ENCODE peak calls at places on chromosomes 12 and 14, in eight cellular contexts. One of them, this sample, is unnamed.

GRCh38 chr14:24053548-24054323 is 1.9 kb downstream of the CARMIL3 start:
- DNase-seq in SK-MEL-5: no peak
- DNase-seq in tibial artery: peak
- DNase-seq in naive thymus-derived CD4-positive, alpha-beta T cell: no peak
- DNase-seq in globus pallidus: no peak
- DNase-seq in fibroblast of the aortic adventitia: no peak
- DNase-seq in neural progenitor cell: no peak
- DNase-seq in activated naive CD4-positive, alpha-beta T cell: no peak
- DNase-seq in this sample: no peak

GRCh38 chr14:54146601-54147000 is 190.0 kb upstream of the BMP4 start:
- DNase-seq in fibroblast of the aortic adventitia: no peak
- DNase-seq in naive thymus-derived CD4-positive, alpha-beta T cell: no peak
- DNase-seq in neural progenitor cell: no peak
- DNase-seq in activated naive CD4-positive, alpha-beta T cell: no peak
- DNase-seq in tibial artery: no peak
- DNase-seq in globus pallidus: no peak
- DNase-seq in SK-MEL-5: no peak
- DNase-seq in this sample: no peak

GRCh38 chr14:76918176-76918750 is 92.1 kb downstream of the LRRC74A start:
- DNase-seq in naive thymus-derived CD4-positive, alpha-beta T cell: no peak
- DNase-seq in activated naive CD4-positive, alpha-beta T cell: no peak
- DNase-seq in neural progenitor cell: no peak
- DNase-seq in fibroblast of the aortic adventitia: peak
- DNase-seq in globus pallidus: peak
- DNase-seq in SK-MEL-5: no peak
- DNase-seq in tibial artery: peak
- DNase-seq in this sample: no peak

GRCh38 chr12:5441497-5442236 is 9.8 kb downstream of the NTF3 start:
- DNase-seq in tibial artery: no peak
- DNase-seq in naive thymus-derived CD4-positive, alpha-beta T cell: no peak
- DNase-seq in activated naive CD4-positive, alpha-beta T cell: no peak
- DNase-seq in SK-MEL-5: no peak
- DNase-seq in globus pallidus: no peak
- DNase-seq in fibroblast of the aortic adventitia: peak
- DNase-seq in neural progenitor cell: peak
- DNase-seq in this sample: no peak

GRCh38 chr14:64591809-64592208 is 42.0 kb downstream of the PPP1R36 start:
- DNase-seq in activated naive CD4-positive, alpha-beta T cell: no peak
- DNase-seq in tibial artery: no peak
- DNase-seq in SK-MEL-5: no peak
- DNase-seq in fibroblast of the aortic adventitia: no peak
- DNase-seq in globus pallidus: no peak
- DNase-seq in neural progenitor cell: no peak
- DNase-seq in naive thymus-derived CD4-positive, alpha-beta T cell: no peak
- DNase-seq in this sample: no peak

GRCh38 chr12:47867496-47867941 is 37.3 kb downstream of the VDR start:
- DNase-seq in globus pallidus: no peak
- DNase-seq in activated naive CD4-positive, alpha-beta T cell: no peak
- DNase-seq in fibroblast of the aortic adventitia: peak
- DNase-seq in SK-MEL-5: no peak
- DNase-seq in tibial artery: no peak
- DNase-seq in naive thymus-derived CD4-positive, alpha-beta T cell: no peak
- DNase-seq in neural progenitor cell: no peak
- DNase-seq in this sample: no peak

GRCh38 chr14:66782853-66783252 is 274.9 kb downstream of the GPHN start:
- DNase-seq in neural progenitor cell: no peak
- DNase-seq in globus pallidus: no peak
- DNase-seq in tibial artery: no peak
- DNase-seq in fibroblast of the aortic adventitia: no peak
- DNase-seq in naive thymus-derived CD4-positive, alpha-beta T cell: no peak
- DNase-seq in SK-MEL-5: no peak
- DNase-seq in activated naive CD4-positive, alpha-beta T cell: no peak
- DNase-seq in this sample: no peak

GRCh38 chr14:57533214-57533613 is 39.6 kb upstream of the CCDC198 start:
- DNase-seq in globus pallidus: no peak
- DNase-seq in neural progenitor cell: peak
- DNase-seq in tibial artery: no peak
- DNase-seq in naive thymus-derived CD4-positive, alpha-beta T cell: no peak
- DNase-seq in fibroblast of the aortic adventitia: peak
- DNase-seq in activated naive CD4-positive, alpha-beta T cell: no peak
- DNase-seq in SK-MEL-5: peak
- DNase-seq in this sample: no peak

GRCh38 chr12:28378749-28379148 is 188.5 kb downstream of the CCDC91 start:
- DNase-seq in activated naive CD4-positive, alpha-beta T cell: no peak
- DNase-seq in globus pallidus: no peak
- DNase-seq in tibial artery: no peak
- DNase-seq in fibroblast of the aortic adventitia: peak
- DNase-seq in naive thymus-derived CD4-positive, alpha-beta T cell: no peak
- DNase-seq in neural progenitor cell: no peak
- DNase-seq in SK-MEL-5: no peak
- DNase-seq in this sample: no peak

GRCh38 chr14:88605594-88605993 is 42.8 kb downstream of the ZC3H14 start:
- DNase-seq in SK-MEL-5: no peak
- DNase-seq in neural progenitor cell: no peak
- DNase-seq in naive thymus-derived CD4-positive, alpha-beta T cell: no peak
- DNase-seq in tibial artery: no peak
- DNase-seq in activated naive CD4-positive, alpha-beta T cell: no peak
- DNase-seq in fibroblast of the aortic adventitia: no peak
- DNase-seq in globus pallidus: no peak
- DNase-seq in this sample: no peak

GRCh38 chr14:102966681-102967505 is 44.4 kb downstream of the AMN start:
- DNase-seq in naive thymus-derived CD4-positive, alpha-beta T cell: no peak
- DNase-seq in neural progenitor cell: no peak
- DNase-seq in activated naive CD4-positive, alpha-beta T cell: no peak
- DNase-seq in tibial artery: no peak
- DNase-seq in SK-MEL-5: no peak
- DNase-seq in fibroblast of the aortic adventitia: no peak
- DNase-seq in globus pallidus: no peak
- DNase-seq in this sample: peak

GRCh38 chr12:3753549-3754284 is 808 bp upstream of the CRACR2A start:
- DNase-seq in globus pallidus: no peak
- DNase-seq in neural progenitor cell: no peak
- DNase-seq in SK-MEL-5: no peak
- DNase-seq in naive thymus-derived CD4-positive, alpha-beta T cell: no peak
- DNase-seq in activated naive CD4-positive, alpha-beta T cell: no peak
- DNase-seq in fibroblast of the aortic adventitia: peak
- DNase-seq in tibial artery: no peak
- DNase-seq in this sample: no peak

GRCh38 chr14:25836647-25837046 is 761.2 kb downstream of the NOVA1 start:
- DNase-seq in activated naive CD4-positive, alpha-beta T cell: no peak
- DNase-seq in globus pallidus: no peak
- DNase-seq in naive thymus-derived CD4-positive, alpha-beta T cell: no peak
- DNase-seq in tibial artery: no peak
- DNase-seq in neural progenitor cell: no peak
- DNase-seq in fibroblast of the aortic adventitia: no peak
- DNase-seq in SK-MEL-5: no peak
- DNase-seq in this sample: no peak

GRCh38 chr14:68497016-68497415 is 295.9 kb downstream of the ZFP36L1 start:
- DNase-seq in fibroblast of the aortic adventitia: peak
- DNase-seq in tibial artery: no peak
- DNase-seq in globus pallidus: no peak
- DNase-seq in SK-MEL-5: no peak
- DNase-seq in activated naive CD4-positive, alpha-beta T cell: no peak
- DNase-seq in naive thymus-derived CD4-positive, alpha-beta T cell: no peak
- DNase-seq in neural progenitor cell: no peak
- DNase-seq in this sample: no peak

GRCh38 chr12:114636723-114637480 is 47.1 kb downstream of the TBX3 start:
- DNase-seq in SK-MEL-5: peak
- DNase-seq in fibroblast of the aortic adventitia: peak
- DNase-seq in neural progenitor cell: peak
- DNase-seq in naive thymus-derived CD4-positive, alpha-beta T cell: no peak
- DNase-seq in activated naive CD4-positive, alpha-beta T cell: no peak
- DNase-seq in tibial artery: no peak
- DNase-seq in globus pallidus: no peak
- DNase-seq in this sample: peak

GRCh38 chr14:20415723-20416622 is 2.7 kb upstream of the TEP1 start:
- DNase-seq in SK-MEL-5: peak
- DNase-seq in tibial artery: no peak
- DNase-seq in naive thymus-derived CD4-positive, alpha-beta T cell: peak
- DNase-seq in activated naive CD4-positive, alpha-beta T cell: no peak
- DNase-seq in neural progenitor cell: peak
- DNase-seq in globus pallidus: peak
- DNase-seq in fibroblast of the aortic adventitia: peak
- DNase-seq in this sample: peak

GRCh38 chr12:11723993-11724392 is 74.5 kb downstream of the ETV6 start:
- DNase-seq in activated naive CD4-positive, alpha-beta T cell: no peak
- DNase-seq in neural progenitor cell: peak
- DNase-seq in SK-MEL-5: no peak
- DNase-seq in fibroblast of the aortic adventitia: peak
- DNase-seq in tibial artery: no peak
- DNase-seq in naive thymus-derived CD4-positive, alpha-beta T cell: no peak
- DNase-seq in globus pallidus: no peak
- DNase-seq in this sample: no peak

GRCh38 chr12:122080149-122081107 is 1.9 kb downstream of the MLXIP start:
- DNase-seq in SK-MEL-5: peak
- DNase-seq in neural progenitor cell: peak
- DNase-seq in naive thymus-derived CD4-positive, alpha-beta T cell: no peak
- DNase-seq in tibial artery: peak
- DNase-seq in activated naive CD4-positive, alpha-beta T cell: no peak
- DNase-seq in globus pallidus: peak
- DNase-seq in fibroblast of the aortic adventitia: peak
- DNase-seq in this sample: peak

GRCh38 chr14:105710119-105711057 is 184.0 kb downstream of the TMEM121 start:
- DNase-seq in activated naive CD4-positive, alpha-beta T cell: no peak
- DNase-seq in fibroblast of the aortic adventitia: no peak
- DNase-seq in tibial artery: no peak
- DNase-seq in neural progenitor cell: no peak
- DNase-seq in globus pallidus: no peak
- DNase-seq in SK-MEL-5: no peak
- DNase-seq in naive thymus-derived CD4-positive, alpha-beta T cell: no peak
- DNase-seq in this sample: no peak

GRCh38 chr12:25110260-25110659 is 84.7 kb downstream of the DNAI7 start:
- DNase-seq in neural progenitor cell: no peak
- DNase-seq in activated naive CD4-positive, alpha-beta T cell: no peak
- DNase-seq in SK-MEL-5: no peak
- DNase-seq in globus pallidus: no peak
- DNase-seq in tibial artery: no peak
- DNase-seq in naive thymus-derived CD4-positive, alpha-beta T cell: no peak
- DNase-seq in fibroblast of the aortic adventitia: no peak
- DNase-seq in this sample: no peak

GRCh38 chr14:99774526-99775307 is 18.5 kb upstream of the EML1 start:
- DNase-seq in fibroblast of the aortic adventitia: peak
- DNase-seq in naive thymus-derived CD4-positive, alpha-beta T cell: no peak
- DNase-seq in tibial artery: no peak
- DNase-seq in neural progenitor cell: no peak
- DNase-seq in globus pallidus: no peak
- DNase-seq in SK-MEL-5: no peak
- DNase-seq in activated naive CD4-positive, alpha-beta T cell: no peak
- DNase-seq in this sample: no peak

GRCh38 chr14:101595887-101596721 is 34.8 kb downstream of the DIO3 start:
- DNase-seq in neural progenitor cell: no peak
- DNase-seq in SK-MEL-5: no peak
- DNase-seq in naive thymus-derived CD4-positive, alpha-beta T cell: peak
- DNase-seq in activated naive CD4-positive, alpha-beta T cell: peak
- DNase-seq in fibroblast of the aortic adventitia: no peak
- DNase-seq in tibial artery: no peak
- DNase-seq in globus pallidus: no peak
- DNase-seq in this sample: no peak

GRCh38 chr14:35403085-35403396 is 1.5 kb downstream of the NFKBIA start:
- DNase-seq in SK-MEL-5: no peak
- DNase-seq in naive thymus-derived CD4-positive, alpha-beta T cell: no peak
- DNase-seq in activated naive CD4-positive, alpha-beta T cell: peak
- DNase-seq in neural progenitor cell: no peak
- DNase-seq in tibial artery: peak
- DNase-seq in globus pallidus: no peak
- DNase-seq in fibroblast of the aortic adventitia: peak
- DNase-seq in this sample: no peak

GRCh38 chr12:12550277-12550676 is 12.4 kb downstream of the DUSP16 start:
- DNase-seq in neural progenitor cell: no peak
- DNase-seq in tibial artery: no peak
- DNase-seq in naive thymus-derived CD4-positive, alpha-beta T cell: no peak
- DNase-seq in fibroblast of the aortic adventitia: no peak
- DNase-seq in SK-MEL-5: no peak
- DNase-seq in activated naive CD4-positive, alpha-beta T cell: no peak
- DNase-seq in globus pallidus: no peak
- DNase-seq in this sample: no peak

GRCh38 chr12:80837342-80837978 is 100.3 kb downstream of the LIN7A start:
- DNase-seq in SK-MEL-5: peak
- DNase-seq in neural progenitor cell: peak
- DNase-seq in globus pallidus: peak
- DNase-seq in fibroblast of the aortic adventitia: peak
- DNase-seq in tibial artery: no peak
- DNase-seq in naive thymus-derived CD4-positive, alpha-beta T cell: no peak
- DNase-seq in activated naive CD4-positive, alpha-beta T cell: no peak
- DNase-seq in this sample: peak

GRCh38 chr12:13241833-13242232 is 45.3 kb downstream of the EMP1 start:
- DNase-seq in neural progenitor cell: no peak
- DNase-seq in fibroblast of the aortic adventitia: no peak
- DNase-seq in activated naive CD4-positive, alpha-beta T cell: no peak
- DNase-seq in tibial artery: no peak
- DNase-seq in globus pallidus: no peak
- DNase-seq in naive thymus-derived CD4-positive, alpha-beta T cell: no peak
- DNase-seq in SK-MEL-5: peak
- DNase-seq in this sample: no peak

GRCh38 chr14:63388766-63389431 is 70.2 kb upstream of the GPHB5 start:
- DNase-seq in globus pallidus: peak
- DNase-seq in SK-MEL-5: peak
- DNase-seq in tibial artery: peak
- DNase-seq in activated naive CD4-positive, alpha-beta T cell: no peak
- DNase-seq in fibroblast of the aortic adventitia: peak
- DNase-seq in naive thymus-derived CD4-positive, alpha-beta T cell: peak
- DNase-seq in neural progenitor cell: peak
- DNase-seq in this sample: peak

This sample was measured in COLO829.